ENCODE peak calls at places on chromosome 3, in four cellular contexts. T, S, X and W are unnamed samples.
A peak's percentile ranks its signal among the peaks of the same experiment; 100 is the strongest.

GRCh38 chr3:138491971-138492370 is 57.6 kb downstream of the ESYT3 start:
- DNase-seq in T (no peak), S (no peak), X (no peak), W (no peak)

GRCh38 chr3:25257026-25257425 is 171.0 kb upstream of the RARB start:
- DNase-seq in T (no peak), S (no peak), X (no peak), W (no peak)

GRCh38 chr3:50510325-50510724 is 6.9 kb upstream of the CACNA2D2 start:
- DNase-seq in T (no peak), S (no peak), X (no peak), W (no peak)

GRCh38 chr3:61669676-61670299 is 108.4 kb downstream of the PTPRG start:
- DNase-seq in T (no peak), S (no peak), X (peak; percentile 49), W (no peak)

GRCh38 chr3:9396301-9396631 is 1.1 kb upstream of the SETD5 start:
- DNase-seq in T (peak; percentile 93), S (peak; percentile 96), X (no peak), W (no peak)

GRCh38 chr3:127647171-127647884 is 18.3 kb downstream of the PODXL2 start:
- DNase-seq in T (no peak), S (no peak), X (no peak), W (peak; percentile 47)

GRCh38 chr3:27910456-27910855 is 188.3 kb upstream of the EOMES start:
- DNase-seq in T (no peak), S (no peak), X (no peak), W (no peak)

GRCh38 chr3:194466761-194467356 is 19.9 kb downstream of the ATP13A3 start:
- DNase-seq in T (no peak), S (no peak), X (no peak), W (no peak)

GRCh38 chr3:177197934-177198484 is 727 bp upstream of the TBL1XR1 start:
- DNase-seq in T (no peak), S (peak; percentile 41), X (no peak), W (no peak)

GRCh38 chr3:194382196-194382891 is 12.8 kb upstream of the LRRC15 start:
- DNase-seq in T (no peak), S (no peak), X (peak; percentile 15), W (no peak)

GRCh38 chr3:71961891-71962290 is 176.9 kb upstream of the PROK2 start:
- DNase-seq in T (no peak), S (no peak), X (no peak), W (no peak)

GRCh38 chr3:14839236-14839635 is 20.5 kb downstream of the FGD5 start:
- DNase-seq in T (no peak), S (no peak), X (no peak), W (no peak)

GRCh38 chr3:102299125-102299877 is 135.5 kb upstream of the ZPLD1 start:
- DNase-seq in T (peak; percentile 30), S (no peak), X (no peak), W (no peak)

GRCh38 chr3:10738688-10739372 is 77.2 kb upstream of the SLC6A11 start:
- DNase-seq in T (peak; percentile 73), S (peak; percentile 80), X (peak; percentile 79), W (peak; percentile 92)

GRCh38 chr3:181723568-181724431 is 12.1 kb downstream of the SOX2 start:
- DNase-seq in T (no peak), S (no peak), X (no peak), W (no peak)

GRCh38 chr3:31263897-31264296 is 268.8 kb upstream of the STT3B start:
- DNase-seq in T (no peak), S (no peak), X (no peak), W (no peak)

GRCh38 chr3:71979155-71979554 is 194.2 kb upstream of the PROK2 start:
- DNase-seq in T (no peak), S (no peak), X (no peak), W (no peak)

GRCh38 chr3:46478341-46478740 is 13.6 kb upstream of the LTF start:
- DNase-seq in T (no peak), S (no peak), X (no peak), W (no peak)

GRCh38 chr3:42653560-42654330 is at the start of gene ZBTB47:
- DNase-seq in T (no peak), S (peak; percentile 38), X (peak; percentile 80), W (peak; percentile 92)

GRCh38 chr3:173135059-173135458 is 6.0 kb downstream of the SPATA16 start:
- DNase-seq in T (no peak), S (no peak), X (no peak), W (no peak)

GRCh38 chr3:16064660-16065414 is 109.6 kb upstream of the GALNT15 start:
- DNase-seq in T (no peak), S (peak; percentile 32), X (peak; percentile 87), W (peak; percentile 88)

GRCh38 chr3:194046995-194047681 is 88.8 kb upstream of the HES1 start:
- DNase-seq in T (no peak), S (peak; percentile 74), X (peak; percentile 85), W (no peak)

GRCh38 chr3:63864008-63864871 is 573 bp downstream of the ATXN7 start:
- DNase-seq in T (peak; percentile 56), S (peak; percentile 69), X (peak; percentile 67), W (peak; percentile 82)

GRCh38 chr3:135905058-135905724 is 60.3 kb upstream of the PPP2R3A start:
- DNase-seq in T (no peak), S (peak; percentile 8), X (no peak), W (no peak)